ENCODE peak calls at places on chromosome X, in nine cellular contexts. One of them, this sample, is unnamed.

GRCh38 chrX:44872319-44872816 is 620 bp upstream of the KDM6A start:
- DNase-seq in psoas muscle: no peak
- DNase-seq in fibroblast of pulmonary artery: peak
- DNase-seq in substantia nigra: peak
- DNase-seq in stimulated activated CD4-positive, alpha-beta T cell treated with anti-CD3 and anti-CD28 coated beads, Interleukin-15, amount 100 ng/mL, for 24 hours: peak
- DNase-seq in activated CD4-positive, alpha-beta T cell treated with anti-CD3 and anti-CD28 coated beads for 24 hours: no peak
- DNase-seq in memory B cell: peak
- DNase-seq in aorta: peak
- DNase-seq in GM23248: peak
- DNase-seq in this sample: no peak

GRCh38 chrX:8748855-8749254 is 16.9 kb upstream of the ANOS1 start:
- DNase-seq in memory B cell: no peak
- DNase-seq in stimulated activated CD4-positive, alpha-beta T cell treated with anti-CD3 and anti-CD28 coated beads, Interleukin-15, amount 100 ng/mL, for 24 hours: no peak
- DNase-seq in fibroblast of pulmonary artery: peak
- DNase-seq in activated CD4-positive, alpha-beta T cell treated with anti-CD3 and anti-CD28 coated beads for 24 hours: no peak
- DNase-seq in substantia nigra: no peak
- DNase-seq in psoas muscle: no peak
- DNase-seq in GM23248: peak
- DNase-seq in aorta: no peak
- DNase-seq in this sample: peak

GRCh38 chrX:74505437-74505836 is 84.1 kb downstream of the SLC16A2 start:
- DNase-seq in memory B cell: no peak
- DNase-seq in activated CD4-positive, alpha-beta T cell treated with anti-CD3 and anti-CD28 coated beads for 24 hours: no peak
- DNase-seq in stimulated activated CD4-positive, alpha-beta T cell treated with anti-CD3 and anti-CD28 coated beads, Interleukin-15, amount 100 ng/mL, for 24 hours: no peak
- DNase-seq in fibroblast of pulmonary artery: no peak
- DNase-seq in aorta: no peak
- DNase-seq in substantia nigra: no peak
- DNase-seq in psoas muscle: no peak
- DNase-seq in GM23248: no peak
- DNase-seq in this sample: no peak

GRCh38 chrX:1449581-1450149 is 3.0 kb downstream of the ASMTL start:
- DNase-seq in substantia nigra: no peak
- DNase-seq in GM23248: no peak
- DNase-seq in stimulated activated CD4-positive, alpha-beta T cell treated with anti-CD3 and anti-CD28 coated beads, Interleukin-15, amount 100 ng/mL, for 24 hours: no peak
- DNase-seq in fibroblast of pulmonary artery: no peak
- DNase-seq in aorta: no peak
- DNase-seq in memory B cell: no peak
- DNase-seq in activated CD4-positive, alpha-beta T cell treated with anti-CD3 and anti-CD28 coated beads for 24 hours: no peak
- DNase-seq in psoas muscle: no peak
- DNase-seq in this sample: no peak

GRCh38 chrX:80223922-80224579 is 196.2 kb upstream of the TENT5D start:
- DNase-seq in memory B cell: no peak
- DNase-seq in activated CD4-positive, alpha-beta T cell treated with anti-CD3 and anti-CD28 coated beads for 24 hours: no peak
- DNase-seq in stimulated activated CD4-positive, alpha-beta T cell treated with anti-CD3 and anti-CD28 coated beads, Interleukin-15, amount 100 ng/mL, for 24 hours: no peak
- DNase-seq in aorta: no peak
- DNase-seq in substantia nigra: no peak
- DNase-seq in fibroblast of pulmonary artery: no peak
- DNase-seq in GM23248: no peak
- DNase-seq in psoas muscle: no peak
- DNase-seq in this sample: no peak

GRCh38 chrX:24117288-24117687 is 32.2 kb upstream of the ZFX start:
- DNase-seq in psoas muscle: no peak
- DNase-seq in activated CD4-positive, alpha-beta T cell treated with anti-CD3 and anti-CD28 coated beads for 24 hours: no peak
- DNase-seq in substantia nigra: no peak
- DNase-seq in memory B cell: no peak
- DNase-seq in aorta: no peak
- DNase-seq in stimulated activated CD4-positive, alpha-beta T cell treated with anti-CD3 and anti-CD28 coated beads, Interleukin-15, amount 100 ng/mL, for 24 hours: no peak
- DNase-seq in GM23248: peak
- DNase-seq in fibroblast of pulmonary artery: peak
- DNase-seq in this sample: no peak

GRCh38 chrX:130028196-130028595 is 45.8 kb downstream of the BCORL1 start:
- DNase-seq in GM23248: peak
- DNase-seq in memory B cell: peak
- DNase-seq in stimulated activated CD4-positive, alpha-beta T cell treated with anti-CD3 and anti-CD28 coated beads, Interleukin-15, amount 100 ng/mL, for 24 hours: peak
- DNase-seq in fibroblast of pulmonary artery: peak
- DNase-seq in activated CD4-positive, alpha-beta T cell treated with anti-CD3 and anti-CD28 coated beads for 24 hours: peak
- DNase-seq in psoas muscle: peak
- DNase-seq in substantia nigra: no peak
- DNase-seq in aorta: no peak
- DNase-seq in this sample: no peak

GRCh38 chrX:48648299-48648698 is 35.3 kb upstream of the WAS start:
- DNase-seq in fibroblast of pulmonary artery: peak
- DNase-seq in activated CD4-positive, alpha-beta T cell treated with anti-CD3 and anti-CD28 coated beads for 24 hours: no peak
- DNase-seq in aorta: no peak
- DNase-seq in substantia nigra: peak
- DNase-seq in memory B cell: peak
- DNase-seq in GM23248: peak
- DNase-seq in stimulated activated CD4-positive, alpha-beta T cell treated with anti-CD3 and anti-CD28 coated beads, Interleukin-15, amount 100 ng/mL, for 24 hours: peak
- DNase-seq in psoas muscle: no peak
- DNase-seq in this sample: no peak

GRCh38 chrX:65871671-65872311 is 168.1 kb downstream of the VSIG4 start:
- DNase-seq in psoas muscle: no peak
- DNase-seq in GM23248: peak
- DNase-seq in memory B cell: no peak
- DNase-seq in fibroblast of pulmonary artery: peak
- DNase-seq in aorta: no peak
- DNase-seq in substantia nigra: no peak
- DNase-seq in stimulated activated CD4-positive, alpha-beta T cell treated with anti-CD3 and anti-CD28 coated beads, Interleukin-15, amount 100 ng/mL, for 24 hours: peak
- DNase-seq in activated CD4-positive, alpha-beta T cell treated with anti-CD3 and anti-CD28 coated beads for 24 hours: no peak
- DNase-seq in this sample: peak

GRCh38 chrX:136619889-136620505 is 28.0 kb upstream of the CD40LG start:
- DNase-seq in aorta: no peak
- DNase-seq in memory B cell: no peak
- DNase-seq in fibroblast of pulmonary artery: no peak
- DNase-seq in stimulated activated CD4-positive, alpha-beta T cell treated with anti-CD3 and anti-CD28 coated beads, Interleukin-15, amount 100 ng/mL, for 24 hours: peak
- DNase-seq in psoas muscle: no peak
- DNase-seq in activated CD4-positive, alpha-beta T cell treated with anti-CD3 and anti-CD28 coated beads for 24 hours: no peak
- DNase-seq in substantia nigra: no peak
- DNase-seq in GM23248: no peak
- DNase-seq in this sample: no peak

GRCh38 chrX:15815779-15816452 is 25.6 kb downstream of the ZRSR2 start:
- DNase-seq in activated CD4-positive, alpha-beta T cell treated with anti-CD3 and anti-CD28 coated beads for 24 hours: no peak
- DNase-seq in psoas muscle: no peak
- DNase-seq in memory B cell: no peak
- DNase-seq in substantia nigra: no peak
- DNase-seq in aorta: no peak
- DNase-seq in fibroblast of pulmonary artery: peak
- DNase-seq in GM23248: peak
- DNase-seq in stimulated activated CD4-positive, alpha-beta T cell treated with anti-CD3 and anti-CD28 coated beads, Interleukin-15, amount 100 ng/mL, for 24 hours: peak
- DNase-seq in this sample: no peak

GRCh38 chrX:19627081-19627480 is 111.8 kb upstream of the MAP3K15 start:
- DNase-seq in memory B cell: no peak
- DNase-seq in aorta: no peak
- DNase-seq in GM23248: peak
- DNase-seq in activated CD4-positive, alpha-beta T cell treated with anti-CD3 and anti-CD28 coated beads for 24 hours: no peak
- DNase-seq in stimulated activated CD4-positive, alpha-beta T cell treated with anti-CD3 and anti-CD28 coated beads, Interleukin-15, amount 100 ng/mL, for 24 hours: no peak
- DNase-seq in fibroblast of pulmonary artery: no peak
- DNase-seq in psoas muscle: peak
- DNase-seq in substantia nigra: peak
- DNase-seq in this sample: no peak

GRCh38 chrX:125742811-125743210 is 423.1 kb downstream of the TEX13C start:
- DNase-seq in substantia nigra: no peak
- DNase-seq in fibroblast of pulmonary artery: no peak
- DNase-seq in psoas muscle: no peak
- DNase-seq in activated CD4-positive, alpha-beta T cell treated with anti-CD3 and anti-CD28 coated beads for 24 hours: no peak
- DNase-seq in GM23248: no peak
- DNase-seq in memory B cell: no peak
- DNase-seq in aorta: no peak
- DNase-seq in stimulated activated CD4-positive, alpha-beta T cell treated with anti-CD3 and anti-CD28 coated beads, Interleukin-15, amount 100 ng/mL, for 24 hours: no peak
- DNase-seq in this sample: no peak

GRCh38 chrX:120144178-120144844 is 14.1 kb upstream of the RHOXF2 start:
- DNase-seq in activated CD4-positive, alpha-beta T cell treated with anti-CD3 and anti-CD28 coated beads for 24 hours: no peak
- DNase-seq in stimulated activated CD4-positive, alpha-beta T cell treated with anti-CD3 and anti-CD28 coated beads, Interleukin-15, amount 100 ng/mL, for 24 hours: peak
- DNase-seq in fibroblast of pulmonary artery: no peak
- DNase-seq in substantia nigra: no peak
- DNase-seq in psoas muscle: no peak
- DNase-seq in aorta: no peak
- DNase-seq in memory B cell: no peak
- DNase-seq in GM23248: peak
- DNase-seq in this sample: no peak

GRCh38 chrX:106201502-106202178 is 33.5 kb downstream of the PWWP3B start:
- DNase-seq in psoas muscle: no peak
- DNase-seq in stimulated activated CD4-positive, alpha-beta T cell treated with anti-CD3 and anti-CD28 coated beads, Interleukin-15, amount 100 ng/mL, for 24 hours: no peak
- DNase-seq in activated CD4-positive, alpha-beta T cell treated with anti-CD3 and anti-CD28 coated beads for 24 hours: no peak
- DNase-seq in fibroblast of pulmonary artery: no peak
- DNase-seq in substantia nigra: no peak
- DNase-seq in GM23248: no peak
- DNase-seq in memory B cell: no peak
- DNase-seq in aorta: no peak
- DNase-seq in this sample: no peak

GRCh38 chrX:119573840-119574393 is 446 bp upstream of the UBE2A start:
- DNase-seq in psoas muscle: peak
- DNase-seq in substantia nigra: peak
- DNase-seq in memory B cell: no peak
- DNase-seq in activated CD4-positive, alpha-beta T cell treated with anti-CD3 and anti-CD28 coated beads for 24 hours: no peak
- DNase-seq in stimulated activated CD4-positive, alpha-beta T cell treated with anti-CD3 and anti-CD28 coated beads, Interleukin-15, amount 100 ng/mL, for 24 hours: no peak
- DNase-seq in fibroblast of pulmonary artery: peak
- DNase-seq in GM23248: peak
- DNase-seq in aorta: no peak
- DNase-seq in this sample: peak

GRCh38 chrX:9612146-9612505 is 147.3 kb downstream of the TBL1X start:
- DNase-seq in fibroblast of pulmonary artery: no peak
- DNase-seq in stimulated activated CD4-positive, alpha-beta T cell treated with anti-CD3 and anti-CD28 coated beads, Interleukin-15, amount 100 ng/mL, for 24 hours: no peak
- DNase-seq in GM23248: no peak
- DNase-seq in substantia nigra: no peak
- DNase-seq in psoas muscle: no peak
- DNase-seq in activated CD4-positive, alpha-beta T cell treated with anti-CD3 and anti-CD28 coated beads for 24 hours: no peak
- DNase-seq in memory B cell: no peak
- DNase-seq in aorta: no peak
- DNase-seq in this sample: no peak

GRCh38 chrX:27715610-27716009 is 92.2 kb upstream of the MAGEB10 start:
- DNase-seq in activated CD4-positive, alpha-beta T cell treated with anti-CD3 and anti-CD28 coated beads for 24 hours: no peak
- DNase-seq in psoas muscle: no peak
- DNase-seq in memory B cell: no peak
- DNase-seq in stimulated activated CD4-positive, alpha-beta T cell treated with anti-CD3 and anti-CD28 coated beads, Interleukin-15, amount 100 ng/mL, for 24 hours: no peak
- DNase-seq in substantia nigra: no peak
- DNase-seq in GM23248: no peak
- DNase-seq in fibroblast of pulmonary artery: no peak
- DNase-seq in aorta: no peak
- DNase-seq in this sample: no peak

GRCh38 chrX:120664081-120664480 is 34.2 kb upstream of the C1GALT1C1 start:
- DNase-seq in memory B cell: peak
- DNase-seq in GM23248: peak
- DNase-seq in stimulated activated CD4-positive, alpha-beta T cell treated with anti-CD3 and anti-CD28 coated beads, Interleukin-15, amount 100 ng/mL, for 24 hours: no peak
- DNase-seq in aorta: no peak
- DNase-seq in activated CD4-positive, alpha-beta T cell treated with anti-CD3 and anti-CD28 coated beads for 24 hours: no peak
- DNase-seq in substantia nigra: no peak
- DNase-seq in psoas muscle: no peak
- DNase-seq in fibroblast of pulmonary artery: peak
- DNase-seq in this sample: no peak

GRCh38 chrX:125090046-125090445 is 229.6 kb upstream of the TEX13C start:
- DNase-seq in activated CD4-positive, alpha-beta T cell treated with anti-CD3 and anti-CD28 coated beads for 24 hours: no peak
- DNase-seq in aorta: no peak
- DNase-seq in fibroblast of pulmonary artery: no peak
- DNase-seq in GM23248: no peak
- DNase-seq in psoas muscle: no peak
- DNase-seq in stimulated activated CD4-positive, alpha-beta T cell treated with anti-CD3 and anti-CD28 coated beads, Interleukin-15, amount 100 ng/mL, for 24 hours: no peak
- DNase-seq in memory B cell: no peak
- DNase-seq in substantia nigra: no peak
- DNase-seq in this sample: peak

GRCh38 chrX:108139303-108139702 is 47.7 kb downstream of the ATG4A start:
- DNase-seq in fibroblast of pulmonary artery: peak
- DNase-seq in psoas muscle: no peak
- DNase-seq in substantia nigra: no peak
- DNase-seq in aorta: no peak
- DNase-seq in GM23248: peak
- DNase-seq in stimulated activated CD4-positive, alpha-beta T cell treated with anti-CD3 and anti-CD28 coated beads, Interleukin-15, amount 100 ng/mL, for 24 hours: no peak
- DNase-seq in memory B cell: no peak
- DNase-seq in activated CD4-positive, alpha-beta T cell treated with anti-CD3 and anti-CD28 coated beads for 24 hours: no peak
- DNase-seq in this sample: no peak

GRCh38 chrX:102599950-102600579 is 750 bp downstream of the ARMCX5 start:
- DNase-seq in aorta: no peak
- DNase-seq in substantia nigra: no peak
- DNase-seq in GM23248: peak
- DNase-seq in stimulated activated CD4-positive, alpha-beta T cell treated with anti-CD3 and anti-CD28 coated beads, Interleukin-15, amount 100 ng/mL, for 24 hours: no peak
- DNase-seq in psoas muscle: no peak
- DNase-seq in memory B cell: no peak
- DNase-seq in activated CD4-positive, alpha-beta T cell treated with anti-CD3 and anti-CD28 coated beads for 24 hours: no peak
- DNase-seq in fibroblast of pulmonary artery: peak
- DNase-seq in this sample: no peak

GRCh38 chrX:123169247-123169901 is 14.7 kb upstream of the GRIA3 start:
- DNase-seq in memory B cell: no peak
- DNase-seq in fibroblast of pulmonary artery: no peak
- DNase-seq in stimulated activated CD4-positive, alpha-beta T cell treated with anti-CD3 and anti-CD28 coated beads, Interleukin-15, amount 100 ng/mL, for 24 hours: no peak
- DNase-seq in substantia nigra: no peak
- DNase-seq in GM23248: peak
- DNase-seq in aorta: no peak
- DNase-seq in psoas muscle: no peak
- DNase-seq in activated CD4-positive, alpha-beta T cell treated with anti-CD3 and anti-CD28 coated beads for 24 hours: no peak
- DNase-seq in this sample: no peak

GRCh38 chrX:112786076-112786475 is 54.6 kb downstream of the AMOT start:
- DNase-seq in stimulated activated CD4-positive, alpha-beta T cell treated with anti-CD3 and anti-CD28 coated beads, Interleukin-15, amount 100 ng/mL, for 24 hours: no peak
- DNase-seq in GM23248: no peak
- DNase-seq in activated CD4-positive, alpha-beta T cell treated with anti-CD3 and anti-CD28 coated beads for 24 hours: no peak
- DNase-seq in aorta: no peak
- DNase-seq in psoas muscle: no peak
- DNase-seq in fibroblast of pulmonary artery: no peak
- DNase-seq in memory B cell: no peak
- DNase-seq in substantia nigra: no peak
- DNase-seq in this sample: no peak

GRCh38 chrX:153722704-153723350 is 1.4 kb downstream of the BCAP31 start:
- DNase-seq in GM23248: peak
- DNase-seq in psoas muscle: no peak
- DNase-seq in fibroblast of pulmonary artery: no peak
- DNase-seq in memory B cell: no peak
- DNase-seq in aorta: no peak
- DNase-seq in activated CD4-positive, alpha-beta T cell treated with anti-CD3 and anti-CD28 coated beads for 24 hours: no peak
- DNase-seq in substantia nigra: no peak
- DNase-seq in stimulated activated CD4-positive, alpha-beta T cell treated with anti-CD3 and anti-CD28 coated beads, Interleukin-15, amount 100 ng/mL, for 24 hours: peak
- DNase-seq in this sample: no peak

GRCh38 chrX:17787557-17787956 is 50.3 kb downstream of the SCML1 start:
- DNase-seq in aorta: no peak
- DNase-seq in substantia nigra: no peak
- DNase-seq in activated CD4-positive, alpha-beta T cell treated with anti-CD3 and anti-CD28 coated beads for 24 hours: no peak
- DNase-seq in GM23248: no peak
- DNase-seq in stimulated activated CD4-positive, alpha-beta T cell treated with anti-CD3 and anti-CD28 coated beads, Interleukin-15, amount 100 ng/mL, for 24 hours: no peak
- DNase-seq in fibroblast of pulmonary artery: no peak
- DNase-seq in memory B cell: no peak
- DNase-seq in psoas muscle: no peak
- DNase-seq in this sample: no peak

GRCh38 chrX:8364369-8365141 is 100.1 kb upstream of the VCX3B start:
- DNase-seq in GM23248: no peak
- DNase-seq in fibroblast of pulmonary artery: peak
- DNase-seq in aorta: no peak
- DNase-seq in psoas muscle: no peak
- DNase-seq in substantia nigra: no peak
- DNase-seq in stimulated activated CD4-positive, alpha-beta T cell treated with anti-CD3 and anti-CD28 coated beads, Interleukin-15, amount 100 ng/mL, for 24 hours: peak
- DNase-seq in memory B cell: no peak
- DNase-seq in activated CD4-positive, alpha-beta T cell treated with anti-CD3 and anti-CD28 coated beads for 24 hours: no peak
- DNase-seq in this sample: peak

GRCh38 chrX:21798677-21799219 is 40.7 kb upstream of the MBTPS2 start:
- DNase-seq in stimulated activated CD4-positive, alpha-beta T cell treated with anti-CD3 and anti-CD28 coated beads, Interleukin-15, amount 100 ng/mL, for 24 hours: no peak
- DNase-seq in memory B cell: no peak
- DNase-seq in fibroblast of pulmonary artery: peak
- DNase-seq in GM23248: peak
- DNase-seq in aorta: no peak
- DNase-seq in psoas muscle: no peak
- DNase-seq in substantia nigra: no peak
- DNase-seq in activated CD4-positive, alpha-beta T cell treated with anti-CD3 and anti-CD28 coated beads for 24 hours: no peak
- DNase-seq in this sample: peak

GRCh38 chrX:107940095-107940494 is 42.1 kb downstream of the TEX13B start:
- DNase-seq in memory B cell: no peak
- DNase-seq in psoas muscle: no peak
- DNase-seq in fibroblast of pulmonary artery: no peak
- DNase-seq in stimulated activated CD4-positive, alpha-beta T cell treated with anti-CD3 and anti-CD28 coated beads, Interleukin-15, amount 100 ng/mL, for 24 hours: no peak
- DNase-seq in GM23248: no peak
- DNase-seq in aorta: no peak
- DNase-seq in activated CD4-positive, alpha-beta T cell treated with anti-CD3 and anti-CD28 coated beads for 24 hours: no peak
- DNase-seq in substantia nigra: no peak
- DNase-seq in this sample: no peak

GRCh38 chrX:68658530-68658929 is 11.1 kb downstream of the STARD8 start:
- DNase-seq in psoas muscle: no peak
- DNase-seq in substantia nigra: no peak
- DNase-seq in activated CD4-positive, alpha-beta T cell treated with anti-CD3 and anti-CD28 coated beads for 24 hours: no peak
- DNase-seq in stimulated activated CD4-positive, alpha-beta T cell treated with anti-CD3 and anti-CD28 coated beads, Interleukin-15, amount 100 ng/mL, for 24 hours: no peak
- DNase-seq in memory B cell: no peak
- DNase-seq in GM23248: no peak
- DNase-seq in fibroblast of pulmonary artery: no peak
- DNase-seq in aorta: no peak
- DNase-seq in this sample: no peak

GRCh38 chrX:69067841-69068240 is 97.4 kb downstream of the PJA1 start:
- DNase-seq in memory B cell: no peak
- DNase-seq in aorta: peak
- DNase-seq in psoas muscle: no peak
- DNase-seq in fibroblast of pulmonary artery: no peak
- DNase-seq in stimulated activated CD4-positive, alpha-beta T cell treated with anti-CD3 and anti-CD28 coated beads, Interleukin-15, amount 100 ng/mL, for 24 hours: no peak
- DNase-seq in GM23248: no peak
- DNase-seq in substantia nigra: no peak
- DNase-seq in activated CD4-positive, alpha-beta T cell treated with anti-CD3 and anti-CD28 coated beads for 24 hours: no peak
- DNase-seq in this sample: no peak